ENCODE peak calls at places on chromosome 1, in four cellular contexts. X is fibroblast of lung, W is endothelial cell of umbilical vein, O is hepatocyte. C is an unnamed sample. For H3K36me3, the result is how much of the 10 kb centered on the place peaks cover.

GRCh38 chr1:221765527-221765926 is 23.6 kb upstream of the DUSP10 start:
- DNase-seq in X (peak), W (no peak), O (no peak), C (no peak)

GRCh38 chr1:59671953-59672305 is 142.8 kb upstream of the HOOK1 start:
- DNase-seq in X (no peak), W (no peak), O (no peak), C (no peak)

GRCh38 chr1:88371396-88371795 is 312.7 kb upstream of the PKN2 start:
- DNase-seq in O (no peak), X (peak), W (no peak), C (no peak)

GRCh38 chr1:61334718-61335589 is 252.6 kb downstream of the NFIA start:
- DNase-seq in X (no peak), W (no peak), O (peak), C (no peak)

GRCh38 chr1:37448185-37448584 is 26.2 kb upstream of the ZC3H12A start:
- DNase-seq in W (no peak), O (no peak), X (no peak), C (no peak)

GRCh38 chr1:179794669-179795068 is 51.6 kb downstream of the FAM163A start:
- DNase-seq in X (peak), W (no peak), O (peak), C (no peak)

GRCh38 chr1:206808615-206809014 is 36.3 kb upstream of the IL10 start:
- DNase-seq in W (no peak), O (peak), X (peak), C (no peak)

GRCh38 chr1:23224721-23225648 is 7.7 kb upstream of the HTR1D start:
- DNase-seq in W (peak), X (peak), O (no peak), C (no peak)

GRCh38 chr1:156910309-156910782 is 10.1 kb upstream of the LRRC71 start:
- DNase-seq in X (no peak), O (peak), W (no peak), C (no peak)

GRCh38 chr1:186842547-186842946 is 13.8 kb downstream of the PLA2G4A start:
- DNase-seq in X (no peak), O (no peak), W (no peak), C (no peak)

GRCh38 chr1:30548294-30548693 is 175.1 kb downstream of the MATN1 start:
- DNase-seq in X (no peak), W (no peak), O (no peak), C (no peak)

GRCh38 chr1:109771712-109772657 is 8.3 kb upstream of the EPS8L3 start:
- DNase-seq in X (no peak), W (no peak), O (no peak), C (no peak)

GRCh38 chr1:203839081-203839480 is 22.3 kb upstream of the SNRPE start:
- DNase-seq in W (peak), X (peak), O (no peak), C (peak)
- H3K36me3 ChIP-seq in W (under half), X (under half), O (under half), C (half or more)

DNA sequence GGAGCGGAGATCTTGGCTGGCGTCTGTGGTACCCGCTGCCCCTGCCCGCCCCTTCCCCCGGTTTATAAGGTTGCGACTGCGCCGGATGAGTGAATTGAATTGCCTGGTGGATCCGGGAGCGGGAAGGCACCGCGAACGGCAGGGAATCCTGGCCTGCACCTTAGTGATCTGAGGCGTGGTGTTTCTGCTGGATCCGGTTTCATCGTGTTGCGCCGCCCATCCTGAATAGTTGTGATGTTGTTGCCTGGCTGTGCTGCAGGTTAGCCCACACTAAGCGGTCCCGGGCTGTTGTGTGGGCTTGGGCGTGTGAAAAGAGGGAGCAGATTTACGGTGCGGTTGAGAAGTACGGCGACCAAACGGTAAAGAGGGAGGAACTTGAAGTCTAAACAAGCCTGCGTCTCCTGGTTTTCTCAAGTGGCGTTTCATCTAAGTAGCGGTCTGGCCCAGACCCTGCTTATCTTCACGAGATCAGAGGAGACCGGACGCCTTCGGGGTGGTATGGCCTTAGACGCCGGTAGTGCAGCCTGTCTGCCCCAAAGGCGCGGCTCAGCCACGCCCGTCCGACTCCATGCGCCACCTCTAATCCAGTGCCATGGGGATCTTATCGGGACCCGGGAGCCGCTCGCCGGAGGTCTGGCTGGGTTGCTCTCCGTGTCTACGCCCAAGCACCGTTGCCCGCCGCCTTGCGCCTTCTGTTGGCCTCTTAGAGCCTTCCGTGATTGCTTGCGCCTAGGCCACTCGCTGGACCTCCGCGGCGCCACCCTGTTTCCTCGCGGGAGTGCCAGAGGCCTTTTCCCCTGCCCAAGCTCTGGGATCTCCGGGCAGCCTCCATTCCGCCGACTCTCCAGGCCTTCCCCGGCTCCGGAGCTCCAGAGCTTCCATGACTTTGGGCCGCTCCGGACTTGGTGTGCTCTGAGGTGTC is 87.5 kb upstream of the RHOU start:
- DNase-seq in X (peak), W (no peak), O (peak), C (peak)
- TF ChIP-seq EZH2 in X (peak), W (peak), O (no peak), C (no peak)

DNA sequence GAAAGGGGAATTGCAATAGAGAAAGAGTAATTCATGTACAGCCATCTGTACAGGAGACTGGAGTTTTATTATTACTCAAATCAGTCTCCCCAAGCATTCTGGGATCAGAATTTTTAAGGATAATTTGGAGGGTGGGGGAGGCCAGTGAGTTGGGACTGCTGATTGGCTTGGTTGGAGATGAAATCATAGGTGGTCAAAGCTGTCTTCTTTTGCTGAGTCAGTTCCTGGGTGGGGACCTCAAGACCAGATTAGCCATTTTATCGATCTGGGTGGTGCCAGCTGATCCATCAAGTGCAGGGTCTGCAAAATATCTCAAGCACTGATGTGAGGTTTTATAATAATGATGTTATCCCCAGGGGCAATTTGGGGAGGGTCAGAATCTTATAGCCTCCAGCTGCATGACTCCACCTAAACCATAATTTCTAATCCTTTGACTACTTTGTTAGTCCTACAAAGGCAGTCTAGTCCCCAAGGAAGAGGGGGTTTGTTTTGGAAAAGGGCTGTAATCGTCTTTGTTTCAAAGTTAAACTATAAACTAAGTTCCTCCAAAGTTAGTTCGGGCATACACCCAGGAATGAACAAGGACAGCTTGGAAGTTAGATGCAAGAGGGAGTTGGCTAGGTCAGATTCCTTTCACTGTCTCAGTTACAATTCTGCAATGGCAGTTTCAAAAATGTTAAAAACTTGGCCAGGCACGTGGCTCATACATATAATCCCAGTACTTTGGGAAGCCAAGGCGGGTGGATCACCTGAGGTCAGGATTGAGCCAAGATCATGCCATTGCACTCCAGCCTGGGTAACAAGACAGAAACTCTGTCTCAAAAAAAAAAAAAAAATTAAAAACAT is 17.0 kb upstream of the RAB3B start:
- DNase-seq in X (peak), O (no peak), W (no peak), C (no peak)
- H3K4me3 ChIP-seq in X (no peak), O (no peak), W (no peak), C (no peak)

DNA sequence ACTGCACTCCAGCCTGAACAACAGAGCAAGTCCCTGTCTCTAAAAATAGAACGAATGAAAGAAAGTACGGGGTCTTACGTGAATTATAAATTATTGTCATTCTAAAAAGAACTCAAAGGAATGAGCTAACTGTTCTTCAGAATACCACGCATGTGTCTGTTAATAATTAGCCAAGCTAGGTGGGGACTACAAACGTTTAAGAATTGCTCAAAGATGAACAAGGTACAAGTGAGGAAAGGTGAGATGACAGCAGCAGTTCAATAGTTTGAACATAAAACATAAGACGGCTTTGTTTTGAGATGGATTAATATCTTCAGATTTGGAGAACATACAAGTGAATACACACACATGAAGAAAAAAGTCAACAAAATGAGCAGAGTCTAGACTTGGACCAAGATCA is 79.6 kb downstream of the UBR4 start:
- DNase-seq in O (peak), W (no peak), X (no peak), C (no peak)
- H3K36me3 ChIP-seq in O (under half), W (under half), X (under half), C (half or more)

GRCh38 chr1:217134857-217135568 is 411.8 kb upstream of the ESRRG start:
- DNase-seq in X (peak), O (peak), W (no peak), C (no peak)
- TF ChIP-seq EZH2 in X (peak), O (no peak), W (no peak), C (no peak)

GRCh38 chr1:215650446-215651149 is 83.5 kb downstream of the KCTD3 start:
- DNase-seq in W (no peak), X (no peak), O (no peak), C (no peak)
- H3K4me3 ChIP-seq in W (no peak), X (no peak), O (no peak), C (no peak)

GRCh38 chr1:201807958-201808632 is 20.9 kb upstream of the IPO9 start:
- DNase-seq in W (no peak), O (no peak), X (no peak), C (no peak)

GRCh38 chr1:201810466-201811216 is 18.3 kb upstream of the IPO9 start:
- DNase-seq in O (no peak), X (no peak), W (no peak), C (no peak)

GRCh38 chr1:201809876-201810275 is 19.1 kb upstream of the IPO9 start:
- DNase-seq in O (no peak), W (no peak), X (no peak), C (no peak)

GRCh38 chr1:201806801-201807200 is 22.2 kb upstream of the IPO9 start:
- DNase-seq in W (no peak), X (no peak), O (no peak), C (no peak)

GRCh38 chr1:201808633-201808990 is 20.3 kb upstream of the IPO9 start:
- DNase-seq in W (no peak), O (no peak), X (no peak), C (no peak)
- H3K36me3 ChIP-seq in W (under half), O (under half), X (half or more), C (half or more)

DNA sequence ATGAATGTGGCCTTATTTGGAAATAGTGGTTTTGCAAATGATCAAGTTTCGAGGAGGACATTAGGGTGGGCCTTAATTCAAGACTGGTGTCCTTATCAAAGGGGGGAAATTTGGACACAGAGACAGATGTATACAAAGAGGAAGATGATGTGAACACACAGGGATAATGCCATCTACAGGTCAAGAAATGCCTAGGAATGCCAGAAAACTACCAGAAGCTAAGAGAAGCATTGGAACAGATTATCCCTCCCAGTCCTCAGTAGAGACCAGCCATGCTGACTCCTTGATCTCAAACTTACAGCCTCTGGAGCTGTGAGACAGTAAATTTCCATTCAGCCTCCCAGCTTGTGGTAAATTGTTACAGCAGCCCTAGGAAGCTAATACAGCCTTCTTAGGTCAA is 151.4 kb downstream of the PTGER3 start:
- DNase-seq in X (no peak), O (no peak), W (no peak), C (no peak)
- TF ChIP-seq EZH2 in X (no peak), O (no peak), W (no peak), C (no peak)

C was measured in SK-N-MC.